ENCODE peak calls at places on chromosomes 2 and 18, in ten cellular contexts. F, I, K, P, X, B, J, D, Y and Q are unnamed samples.
A peak's percentile ranks its signal among the peaks of the same experiment; 100 is the strongest.

GRCh38 chr2:112818094-112818902 is 18.3 kb downstream of the IL1B start:
- DNase-seq in I (no peak), K (no peak), F (peak; percentile 41), D (no peak), J (no peak), X (no peak), P (no peak), Y (no peak), B (no peak), Q (no peak)

GRCh38 chr2:54599914-54600313 is 123.5 kb upstream of the EML6 start:
- DNase-seq in X (no peak), F (no peak), D (no peak), B (no peak), K (no peak), I (no peak), J (no peak), P (no peak), Y (no peak), Q (no peak)

GRCh38 chr2:196798980-196799379 is 503 bp downstream of the GTF3C3 start:
- DNase-seq in I (no peak), J (no peak), X (no peak), P (no peak), K (no peak), Y (peak; percentile 11), F (no peak), D (no peak), B (no peak), Q (no peak)

GRCh38 chr18:53944721-53945120 is 279.7 kb downstream of the MBD2 start:
- DNase-seq in B (no peak), D (no peak), I (no peak), J (no peak), F (peak; percentile 21), P (no peak), K (no peak), X (no peak), Y (no peak), Q (no peak)

GRCh38 chr2:33645861-33646260 is 46.8 kb upstream of the FAM98A start:
- DNase-seq in B (no peak), X (no peak), Y (no peak), K (no peak), P (no peak), D (peak; percentile 23), I (no peak), F (no peak), J (no peak), Q (no peak)

GRCh38 chr2:150207979-150208378 is 279.5 kb downstream of the RND3 start:
- DNase-seq in K (no peak), P (no peak), J (no peak), D (no peak), X (no peak), B (no peak), Y (no peak), I (no peak), F (no peak), Q (no peak)

GRCh38 chr2:19367346-19367745 is 8.9 kb upstream of the OSR1 start:
- DNase-seq in K (no peak), I (no peak), X (no peak), P (no peak), Y (no peak), D (no peak), B (no peak), J (no peak), F (no peak), Q (no peak)

GRCh38 chr2:69694894-69695849 is 46.8 kb upstream of the ANXA4 start:
- DNase-seq in D (peak; percentile 67), P (no peak), K (no peak), B (no peak), F (peak; percentile 78), Y (no peak), X (no peak), I (no peak), J (peak; percentile 38), Q (no peak)

GRCh38 chr2:210318891-210319290 is 3.9 kb upstream of the MYL1 start:
- DNase-seq in X (no peak), I (no peak), P (no peak), Y (no peak), F (no peak), K (no peak), B (no peak), D (no peak), J (no peak), Q (no peak)

GRCh38 chr18:48922203-48922800 is 28.5 kb downstream of the SMAD7 start:
- DNase-seq in X (no peak), J (no peak), Y (no peak), B (no peak), I (no peak), P (no peak), D (no peak), F (no peak), K (no peak), Q (no peak)

GRCh38 chr2:234705108-234705507 is 208.2 kb upstream of the ARL4C start:
- DNase-seq in D (peak; percentile 43), Y (no peak), I (no peak), F (no peak), X (no peak), B (no peak), J (no peak), K (no peak), P (peak; percentile 18), Q (no peak)

GRCh38 chr2:72953976-72954375 is 36.7 kb downstream of the EMX1 start:
- DNase-seq in K (no peak), D (no peak), B (no peak), F (no peak), Y (no peak), J (no peak), I (no peak), P (peak; percentile 35), X (no peak), Q (no peak)

GRCh38 chr2:121285077-121285449 is at the start of gene TFCP2L1:
- DNase-seq in K (no peak), J (no peak), F (peak; percentile 43), P (peak; percentile 57), X (peak; percentile 41), Y (peak; percentile 91), D (no peak), I (no peak), B (no peak), Q (no peak)

GRCh38 chr2:231615058-231615671 is 22.5 kb downstream of the TEX44 start:
- DNase-seq in P (peak; percentile 57), X (no peak), B (no peak), D (no peak), Y (no peak), F (no peak), J (no peak), K (no peak), I (no peak), Q (no peak)

GRCh38 chr18:24234850-24235418 is 96.1 kb downstream of the CABYR start:
- DNase-seq in B (no peak), I (no peak), D (no peak), J (no peak), K (no peak), Y (no peak), F (no peak), P (no peak), X (no peak), Q (no peak)

GRCh38 chr2:65974067-65974723 is 460.7 kb upstream of the MEIS1 start:
- DNase-seq in D (no peak), J (no peak), I (no peak), Y (no peak), B (no peak), F (peak; percentile 8), P (no peak), K (no peak), X (no peak), Q (no peak)

GRCh38 chr2:15822151-15823044 is 118.0 kb upstream of the MYCN start:
- DNase-seq in P (no peak), F (no peak), I (no peak), J (no peak), D (no peak), K (no peak), B (no peak), X (no peak), Y (no peak), Q (no peak)

GRCh38 chr2:178747767-178748166 is 59.5 kb downstream of the TTN start:
- DNase-seq in F (no peak), X (no peak), J (no peak), D (peak; percentile 2), P (no peak), B (no peak), K (no peak), Y (no peak), I (no peak), Q (no peak)

GRCh38 chr2:60551241-60552095 is 2.0 kb downstream of the BCL11A start:
- DNase-seq in K (no peak), I (no peak), Y (no peak), F (peak; percentile 26), B (no peak), D (no peak), X (no peak), P (peak; percentile 45), J (no peak), Q (no peak)

GRCh38 chr2:57720728-57721627 is 325.6 kb upstream of the VRK2 start:
- DNase-seq in P (peak; percentile 46), J (peak; percentile 73), B (peak; percentile 39), Y (peak; percentile 64), I (peak; percentile 31), F (peak; percentile 76), K (peak; percentile 28), D (peak; percentile 84), X (peak; percentile 65), Q (no peak)

GRCh38 chr2:64649013-64649484 is 4.7 kb downstream of the SERTAD2 start:
- DNase-seq in J (no peak), Y (no peak), P (no peak), B (no peak), D (no peak), I (no peak), X (no peak), K (no peak), F (no peak), Q (no peak)

GRCh38 chr2:150784389-150784788 is 296.9 kb upstream of the RND3 start:
- DNase-seq in B (no peak), J (no peak), X (no peak), I (no peak), K (no peak), Y (no peak), D (no peak), F (no peak), P (no peak), Q (no peak)

GRCh38 chr2:62794791-62795190 is 89.3 kb downstream of the EHBP1 start:
- DNase-seq in B (no peak), F (peak; percentile 38), Y (no peak), K (no peak), X (no peak), D (no peak), I (no peak), P (no peak), J (no peak), Q (no peak)

GRCh38 chr2:138086556-138086955 is 122.3 kb downstream of the HNMT start:
- DNase-seq in I (no peak), J (no peak), K (no peak), F (no peak), B (no peak), D (no peak), Y (no peak), X (no peak), P (no peak), Q (no peak)

GRCh38 chr18:59048378-59048777 is 91.3 kb upstream of the SEC11C start:
- DNase-seq in D (no peak), X (no peak), J (no peak), B (no peak), F (no peak), P (no peak), I (no peak), K (no peak), Y (no peak), Q (no peak)

GRCh38 chr18:23259701-23260661 is 124.7 kb downstream of the CABLES1 start:
- DNase-seq in J (peak; percentile 53), P (peak; percentile 41), I (peak; percentile 66), Y (peak; percentile 81), K (peak; percentile 45), X (peak; percentile 64), B (peak; percentile 18), F (no peak), D (peak; percentile 75), Q (peak; percentile 25)

GRCh38 chr2:56565143-56565542 is 381.4 kb downstream of the CCDC85A start:
- DNase-seq in D (no peak), Y (no peak), K (no peak), F (no peak), I (no peak), X (no peak), B (no peak), J (no peak), P (no peak), Q (no peak)